ENCODE peak calls at places on chromosomes 2 and 18, in ten cellular contexts. B is midbrain; G is stimulated activated CD8-positive, alpha-beta memory T cell treated with anti-CD3 and anti-CD28 coated beads, Interleukin-4, amount 100 ng/mL, for 1 hour; T is activated B cell treated with CpG ODN at 0.5 μM for 24 hours; Q is EH; N is KBM-7; M is fibroblast of pulmonary artery; K is left colon; U is T follicular helper cell; O is lower leg skin. E is an unnamed sample.

GRCh38 chr2:236872015-236872414 is 213.7 kb upstream of the COPS8 start:
- DNase-seq in B (no peak), G (no peak), T (no peak), Q (no peak), N (no peak), M (no peak), K (no peak), U (no peak), O (peak), E (no peak)

GRCh38 chr2:203887680-203888079 is 20.1 kb downstream of the CTLA4 start:
- DNase-seq in B (peak), G (no peak), T (no peak), Q (no peak), N (no peak), M (peak), K (no peak), U (no peak), O (no peak), E (no peak)

GRCh38 chr2:110978871-110979833 is 141.6 kb upstream of the BCL2L11 start:
- DNase-seq in B (no peak), G (no peak), T (no peak), Q (no peak), N (no peak), M (no peak), K (no peak), U (no peak), O (no peak), E (no peak)

GRCh38 chr2:235405612-235406361 is 88.1 kb upstream of the AGAP1 start:
- DNase-seq in B (no peak), G (no peak), T (no peak), Q (no peak), N (no peak), M (no peak), K (no peak), U (no peak), O (no peak), E (no peak)

GRCh38 chr2:95574506-95574905 is 17.3 kb upstream of the TRIM43 start:
- DNase-seq in B (no peak), G (no peak), T (no peak), Q (no peak), N (no peak), M (no peak), K (no peak), U (no peak), O (no peak), E (no peak)

GRCh38 chr18:50629148-50629631 is 69.3 kb downstream of the MAPK4 start:
- DNase-seq in B (no peak), G (no peak), T (no peak), Q (no peak), N (no peak), M (no peak), K (no peak), U (no peak), O (no peak), E (no peak)

GRCh38 chr2:236171213-236172201 is 3.3 kb upstream of the GBX2 start:
- DNase-seq in B (peak), G (no peak), T (no peak), Q (peak), N (no peak), M (no peak), K (no peak), U (no peak), O (no peak), E (no peak)

GRCh38 chr18:76895498-76895897 is 73.1 kb downstream of the ZNF236 start:
- DNase-seq in B (no peak), G (no peak), T (no peak), Q (no peak), N (no peak), M (no peak), K (no peak), U (no peak), O (no peak), E (no peak)

GRCh38 chr2:240672076-240672700 is 10.5 kb downstream of the AQP12B start:
- DNase-seq in B (no peak), G (no peak), T (no peak), Q (no peak), N (no peak), M (no peak), K (no peak), U (no peak), O (no peak), E (no peak)

GRCh38 chr2:69490486-69490885 is 53.3 kb upstream of the NFU1 start:
- DNase-seq in B (no peak), G (no peak), T (no peak), Q (no peak), N (no peak), M (no peak), K (no peak), U (no peak), O (no peak), E (peak)

GRCh38 chr2:28691774-28692281 is 59.8 kb upstream of the PPP1CB start:
- DNase-seq in B (no peak), G (no peak), T (no peak), Q (peak), N (no peak), M (peak), K (no peak), U (no peak), O (no peak), E (no peak)

GRCh38 chr2:98647636-98648035 is 39.2 kb downstream of the UNC50 start:
- DNase-seq in B (no peak), G (no peak), T (no peak), Q (peak), N (no peak), M (peak), K (no peak), U (no peak), O (no peak), E (no peak)

GRCh38 chr2:19839438-19839837 is 62.3 kb downstream of the TTC32 start:
- DNase-seq in B (no peak), G (no peak), T (no peak), Q (no peak), N (no peak), M (no peak), K (no peak), U (no peak), O (no peak), E (peak)

GRCh38 chr2:226984461-226985226 is 148.8 kb downstream of the RHBDD1 start:
- DNase-seq in B (peak), G (no peak), T (no peak), Q (peak), N (no peak), M (no peak), K (no peak), U (no peak), O (no peak), E (peak)

GRCh38 chr2:175884673-175885393 is 117.2 kb downstream of the LNPK start:
- DNase-seq in B (no peak), G (no peak), T (no peak), Q (no peak), N (no peak), M (no peak), K (no peak), U (no peak), O (no peak), E (no peak)

GRCh38 chr18:32674491-32674890 is 98.3 kb downstream of the KLHL14 start:
- DNase-seq in B (peak), G (no peak), T (no peak), Q (no peak), N (peak), M (no peak), K (no peak), U (no peak), O (no peak), E (no peak)

GRCh38 chr2:3789246-3789645 is 85.9 kb downstream of the DCDC2C start:
- DNase-seq in B (no peak), G (no peak), T (no peak), Q (no peak), N (no peak), M (no peak), K (no peak), U (no peak), O (no peak), E (no peak)

GRCh38 chr18:32438173-32438572 is 32.5 kb downstream of the GAREM1 start:
- DNase-seq in B (no peak), G (no peak), T (no peak), Q (no peak), N (no peak), M (no peak), K (no peak), U (no peak), O (no peak), E (no peak)

GRCh38 chr2:174325373-174325772 is 9.4 kb upstream of the SP9 start:
- DNase-seq in B (no peak), G (no peak), T (no peak), Q (no peak), N (no peak), M (no peak), K (no peak), U (no peak), O (no peak), E (no peak)

GRCh38 chr18:69935319-69936190 is 12.1 kb downstream of the CD226 start:
- DNase-seq in B (no peak), G (peak), T (no peak), Q (no peak), N (peak), M (no peak), K (no peak), U (peak), O (no peak), E (peak)

GRCh38 chr2:217160103-217160502 is 300.2 kb upstream of the TNP1 start:
- DNase-seq in B (no peak), G (no peak), T (no peak), Q (peak), N (no peak), M (no peak), K (no peak), U (no peak), O (no peak), E (no peak)

GRCh38 chr2:101341421-101341820 is 32.9 kb upstream of the RNF149 start:
- DNase-seq in B (no peak), G (no peak), T (no peak), Q (no peak), N (peak), M (no peak), K (no peak), U (no peak), O (no peak), E (peak)

GRCh38 chr2:218806346-218806978 is 24.5 kb downstream of the CYP27A1 start:
- DNase-seq in B (peak), G (no peak), T (no peak), Q (peak), N (peak), M (peak), K (peak), U (no peak), O (peak), E (no peak)

GRCh38 chr2:199505755-199506403 is 48.1 kb upstream of the SATB2 start:
- DNase-seq in B (no peak), G (no peak), T (no peak), Q (no peak), N (no peak), M (no peak), K (no peak), U (no peak), O (no peak), E (no peak)

GRCh38 chr2:193556766-193557470 is 1362.2 kb upstream of the TMEFF2 start:
- DNase-seq in B (no peak), G (no peak), T (no peak), Q (no peak), N (no peak), M (peak), K (no peak), U (no peak), O (no peak), E (no peak)

GRCh38 chr18:58754544-58755068 is 83.3 kb downstream of the MALT1 start:
- DNase-seq in B (peak), G (no peak), T (no peak), Q (no peak), N (peak), M (no peak), K (no peak), U (no peak), O (no peak), E (no peak)

GRCh38 chr2:172586255-172586891 is 30.5 kb downstream of the PDK1 start:
- DNase-seq in B (no peak), G (no peak), T (no peak), Q (no peak), N (no peak), M (no peak), K (no peak), U (no peak), O (no peak), E (no peak)

GRCh38 chr2:223123859-223124610 is 72.0 kb downstream of the KCNE4 start:
- DNase-seq in B (no peak), G (no peak), T (no peak), Q (peak), N (no peak), M (peak), K (no peak), U (no peak), O (no peak), E (no peak)

GRCh38 chr2:58925676-58926081 is 684.6 kb upstream of the FANCL start:
- DNase-seq in B (peak), G (no peak), T (no peak), Q (peak), N (no peak), M (no peak), K (no peak), U (no peak), O (peak), E (no peak)

GRCh38 chr2:174759381-174760064 is 4.7 kb downstream of the CHRNA1 start:
- DNase-seq in B (no peak), G (no peak), T (no peak), Q (no peak), N (no peak), M (no peak), K (peak), U (no peak), O (no peak), E (no peak)

GRCh38 chr2:174403628-174404027 is 8.1 kb downstream of the SCRN3 start:
- DNase-seq in B (no peak), G (no peak), T (no peak), Q (no peak), N (no peak), M (no peak), K (no peak), U (no peak), O (no peak), E (no peak)

GRCh38 chr18:11050966-11051365 is 98.4 kb downstream of the PIEZO2 start:
- DNase-seq in B (peak), G (no peak), T (no peak), Q (no peak), N (no peak), M (no peak), K (no peak), U (no peak), O (no peak), E (no peak)

GRCh38 chr2:134912406-134912805 is 6.2 kb upstream of the CCNT2 start:
- DNase-seq in B (no peak), G (no peak), T (no peak), Q (peak), N (no peak), M (peak), K (no peak), U (no peak), O (no peak), E (no peak)